ENCODE peak calls at places on chromosomes 3 and 15, in eight cellular contexts. U, I, J, Z, Q, P, G and W are unnamed samples.
A peak's percentile ranks its signal among the peaks of the same experiment; 100 is the strongest.

GRCh38 chr3:396293-396692 is 199.7 kb downstream of the CHL1 start:
- DNase-seq in U (no peak), I (no peak), J (no peak), Z (no peak), Q (no peak), P (no peak), G (no peak), W (no peak)

GRCh38 chr3:128376516-128376915 is 90.2 kb downstream of the DNAJB8 start:
- DNase-seq in U (no peak), I (no peak), J (no peak), Z (no peak), Q (no peak), P (no peak), G (no peak), W (no peak)

GRCh38 chr3:153338487-153338886 is 176.5 kb downstream of the RAP2B start:
- DNase-seq in U (no peak), I (no peak), J (no peak), Z (no peak), Q (no peak), P (peak; percentile 50), G (no peak), W (no peak)

GRCh38 chr3:14133188-14133800 is 8.4 kb downstream of the TMEM43 start:
- DNase-seq in U (no peak), I (no peak), J (no peak), Z (peak; percentile 69), Q (no peak), P (no peak), G (no peak), W (no peak)

GRCh38 chr15:81292516-81293001 is 31.4 kb downstream of the STARD5 start:
- DNase-seq in U (no peak), I (peak; percentile 27), J (no peak), Z (no peak), Q (no peak), P (no peak), G (no peak), W (no peak)

GRCh38 chr15:70892912-70893560 is 410 bp downstream of the LRRC49 start:
- DNase-seq in U (no peak), I (no peak), J (no peak), Z (peak; percentile 6), Q (no peak), P (peak; percentile 84), G (no peak), W (no peak)

GRCh38 chr3:46701211-46701939 is at the start of gene TMIE:
- DNase-seq in U (peak; percentile 52), I (no peak), J (no peak), Z (no peak), Q (no peak), P (no peak), G (no peak), W (no peak)

GRCh38 chr3:24018784-24019570 is 73.9 kb downstream of the NR1D2 start:
- DNase-seq in U (no peak), I (no peak), J (no peak), Z (no peak), Q (no peak), P (no peak), G (no peak), W (no peak)

DNA sequence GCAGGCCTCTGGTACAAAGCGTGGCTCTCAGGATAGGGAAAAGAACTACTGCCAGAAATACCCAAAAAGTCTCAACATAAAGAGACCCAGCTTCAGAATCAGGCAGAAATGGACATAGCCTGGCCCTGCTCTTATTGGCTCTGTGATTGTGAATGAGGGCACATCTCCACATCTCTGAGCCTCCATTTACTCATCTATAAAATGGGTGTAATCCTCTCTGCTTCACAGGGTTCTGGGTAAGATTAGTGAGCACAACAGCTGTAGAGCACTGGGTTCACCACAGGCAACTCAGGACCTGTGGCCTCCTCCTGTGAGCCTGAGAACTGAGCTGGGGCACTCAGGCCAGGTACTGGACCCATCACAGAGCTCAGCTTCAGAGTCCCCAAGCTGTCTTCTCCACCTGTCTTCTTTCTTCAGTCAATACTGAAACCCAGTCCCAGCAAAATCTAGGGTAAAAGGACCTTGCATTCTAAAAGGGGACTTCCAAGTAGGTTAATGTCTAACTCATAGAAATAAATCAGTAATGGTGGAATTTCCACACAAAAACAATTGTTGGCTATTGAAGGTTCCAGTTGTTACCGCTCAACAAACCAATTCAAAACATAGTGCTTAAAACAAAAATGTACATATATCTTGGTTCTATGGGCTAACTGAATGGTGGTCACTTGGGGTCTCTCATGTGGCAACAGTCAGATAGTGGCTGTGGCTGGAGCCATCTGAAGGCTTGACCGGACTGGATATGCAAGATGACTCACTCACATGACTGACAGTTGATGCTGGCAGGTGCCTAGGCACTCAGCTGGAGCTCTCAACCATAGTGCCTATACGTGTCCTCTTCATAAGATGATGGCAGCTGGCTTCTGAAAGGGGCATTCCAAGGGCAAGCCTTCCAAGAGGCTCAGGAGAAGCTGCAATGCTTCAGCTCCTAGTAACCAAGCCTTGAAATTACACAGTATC is 47.3 kb downstream of the TRIM42 start:
- DNase-seq in U (no peak), I (no peak), J (no peak), Z (no peak), Q (no peak), P (no peak), G (no peak), W (no peak)
- H3K4me3 ChIP-seq in U (no peak overlapping the region), I (no peak overlapping the region), J (no peak overlapping the region), Z (no peak overlapping the region), Q (no peak overlapping the region), P (no peak overlapping the region), G (no peak overlapping the region), W (no peak overlapping the region)

DNA sequence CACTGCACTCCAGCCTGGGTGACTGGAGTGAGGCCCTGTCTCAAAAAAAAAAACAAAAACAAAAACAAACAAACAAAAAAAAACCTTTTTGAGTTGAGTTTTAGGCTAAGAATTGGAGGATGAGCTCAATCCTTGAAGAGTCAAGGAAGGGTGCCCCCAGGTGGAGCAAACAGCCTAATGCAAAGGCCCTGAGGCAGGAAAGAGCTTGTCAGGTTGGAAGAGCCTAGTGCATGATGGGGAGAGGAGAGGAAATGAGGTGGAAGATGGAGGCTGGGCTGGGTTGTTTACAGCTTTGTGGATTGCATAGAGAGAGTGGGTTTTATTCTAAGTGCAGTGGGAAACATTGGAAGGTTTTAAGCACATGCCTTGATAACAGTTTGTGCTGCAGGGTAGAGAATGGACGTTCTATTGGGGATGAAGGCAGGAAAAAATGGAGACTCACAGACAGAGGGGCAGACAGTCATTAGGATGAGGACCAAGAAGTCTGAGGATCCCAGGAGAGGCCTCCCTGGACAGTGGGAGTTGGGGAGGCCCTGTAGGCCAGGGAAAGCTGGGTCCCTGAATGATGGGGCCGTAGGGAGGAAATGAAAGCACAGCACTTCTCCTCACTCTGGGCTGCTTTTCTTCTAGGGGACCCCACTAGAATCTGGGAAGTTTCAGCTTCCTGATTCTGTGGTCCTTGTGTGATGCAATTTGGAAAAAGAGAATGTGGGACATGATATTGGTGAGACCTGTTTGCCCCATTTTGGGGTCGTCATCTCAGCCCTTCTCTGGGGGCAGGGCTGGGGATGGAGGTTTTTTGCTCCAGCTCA is 1.9 kb upstream of the SNX22 start:
- DNase-seq in U (peak; percentile 75), I (no peak), J (peak; percentile 39), Z (no peak), Q (no peak), P (no peak), G (no peak), W (peak; percentile 57)
- H3K4me3 ChIP-seq in U (no peak overlapping the region), I (no peak overlapping the region), J (no peak overlapping the region), Z (no peak overlapping the region), Q (no peak overlapping the region), P (no peak overlapping the region), G (no peak overlapping the region), W (no peak overlapping the region)

DNA sequence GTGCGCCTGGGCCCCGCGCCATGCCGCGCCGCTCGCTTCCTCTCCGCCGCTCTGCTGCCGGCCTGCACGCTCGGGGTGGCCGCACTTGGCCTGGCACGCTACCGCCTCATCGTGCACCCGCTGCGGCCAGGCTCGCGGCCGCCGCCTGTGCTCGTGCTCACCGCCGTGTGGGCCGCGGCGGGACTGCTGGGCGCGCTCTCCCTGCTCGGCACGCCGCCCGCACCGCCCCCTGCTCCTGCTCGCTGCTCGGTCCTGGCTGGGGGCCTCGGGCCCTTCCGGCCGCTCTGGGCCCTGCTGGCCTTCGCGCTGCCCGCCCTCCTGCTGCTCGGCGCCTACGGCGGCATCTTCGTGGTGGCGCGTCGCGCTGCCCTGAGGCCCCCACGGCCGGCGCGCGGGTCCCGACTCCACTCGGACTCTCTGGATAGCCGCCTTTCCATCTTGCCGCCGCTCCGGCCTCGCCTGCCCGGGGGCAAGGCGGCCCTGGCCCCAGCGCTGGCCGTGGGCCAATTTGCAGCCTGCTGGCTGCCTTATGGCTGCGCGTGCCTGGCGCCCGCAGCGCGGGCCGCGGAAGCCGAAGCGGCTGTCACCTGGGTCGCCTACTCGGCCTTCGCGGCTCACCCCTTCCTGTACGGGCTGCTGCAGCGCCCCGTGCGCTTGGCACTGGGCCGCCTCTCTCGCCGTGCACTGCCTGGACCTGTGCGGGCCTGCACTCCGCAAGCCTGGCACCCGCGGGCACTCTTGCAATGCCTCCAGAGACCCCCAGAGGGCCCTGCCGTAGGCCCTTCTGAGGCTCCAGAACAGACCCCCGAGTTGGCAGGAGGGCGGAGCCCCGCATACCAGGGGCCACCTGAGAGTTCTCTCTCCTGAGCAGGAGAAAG is 951 bp downstream of the GPR62 start:
- DNase-seq in U (peak; percentile 91), I (no peak), J (no peak), Z (no peak), Q (no peak), P (peak; percentile 52), G (no peak), W (no peak)
- H3K4me3 ChIP-seq in U (peak overlapping the region; percentile 60), I (peak overlapping the region; percentile 28), J (peak overlapping the region; percentile 58), Z (no peak overlapping the region), Q (peak overlapping the region; percentile 52), P (no peak overlapping the region), G (peak overlapping the region; percentile 57), W (no peak overlapping the region)

GRCh38 chr15:64045106-64045435 is 1.2 kb downstream of the DAPK2 start:
- DNase-seq in U (no peak), I (no peak), J (no peak), Z (no peak), Q (no peak), P (no peak), G (no peak), W (no peak)

GRCh38 chr15:64048766-64049165 is 2.5 kb upstream of the DAPK2 start:
- DNase-seq in U (no peak), I (no peak), J (no peak), Z (no peak), Q (no peak), P (no peak), G (no peak), W (no peak)

GRCh38 chr15:64046347-64047153 is at the start of gene DAPK2:
- DNase-seq in U (peak; percentile 85), I (peak; percentile 61), J (peak; percentile 36), Z (peak; percentile 27), Q (no peak), P (peak; percentile 49), G (no peak), W (peak; percentile 19)

GRCh38 chr15:64045774-64046346 is 425 bp downstream of the DAPK2 start:
- DNase-seq in U (peak; percentile 55), I (peak; percentile 13), J (no peak), Z (no peak), Q (no peak), P (no peak), G (no peak), W (no peak)

DNA sequence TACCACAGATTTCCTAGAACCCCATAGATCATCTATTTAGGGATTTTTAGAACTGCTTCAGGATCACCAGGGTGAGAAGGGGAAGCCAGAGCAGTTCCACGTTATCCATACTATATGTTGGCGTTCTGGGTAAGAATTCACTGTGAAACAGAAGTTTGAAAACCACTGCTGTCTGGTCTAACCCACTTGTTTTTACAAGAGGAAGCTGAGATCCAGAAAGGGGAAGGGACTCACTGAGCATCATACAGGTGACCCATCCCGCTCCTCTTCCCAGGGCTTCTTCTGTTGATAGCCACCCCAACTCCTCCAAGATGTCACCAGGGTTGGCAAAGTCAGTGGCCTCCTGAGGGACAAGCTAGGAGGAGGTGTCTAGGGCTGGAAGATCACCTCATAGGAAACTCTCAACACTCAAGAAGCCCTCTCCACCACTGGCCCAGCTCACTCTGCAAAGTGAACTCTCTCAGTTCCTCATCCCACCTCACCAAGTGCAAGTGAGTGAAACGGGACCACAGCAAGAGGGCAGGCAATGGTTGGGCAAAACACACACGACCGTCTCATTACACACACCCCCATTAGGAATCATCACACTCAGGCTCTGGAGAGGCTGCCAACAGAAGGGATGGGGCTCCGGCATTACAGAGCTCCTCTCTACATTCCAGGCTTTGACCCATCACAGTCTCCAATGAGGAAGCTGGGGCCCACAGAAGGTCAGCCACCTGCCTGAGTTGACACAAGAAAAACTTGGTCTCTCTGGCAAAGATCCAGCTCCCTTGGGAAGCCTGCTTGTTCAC is 1.8 kb downstream of the DAPK2 start:
- DNase-seq in U (no peak), I (no peak), J (no peak), Z (no peak), Q (no peak), P (no peak), G (no peak), W (no peak)
- H3K4me3 ChIP-seq in U (no peak overlapping the region), I (no peak overlapping the region), J (no peak overlapping the region), Z (no peak overlapping the region), Q (peak overlapping the region; percentile 59), P (no peak overlapping the region), G (peak overlapping the region; percentile 73), W (no peak overlapping the region)